ENCODE peak calls at places on chromosomes 3 and 15, in four cellular contexts. K, J, S and Y are unnamed samples.

GRCh38 chr15:52514482-52514881 is 14.2 kb downstream of the MYO5A start:
- DNase-seq in K (no peak), J (no peak), S (no peak), Y (no peak)

GRCh38 chr3:38001456-38002081 is 11.0 kb downstream of the VILL start:
- DNase-seq in K (peak; percentile 32), J (no peak), S (peak; percentile 21), Y (no peak)

GRCh38 chr15:42919794-42920280 is 741 bp downstream of the TTBK2 start:
- DNase-seq in K (no peak), J (peak; percentile 25), S (peak; percentile 34), Y (peak; percentile 31)

GRCh38 chr3:113867506-113867905 is 28.9 kb downstream of the GRAMD1C start:
- DNase-seq in K (no peak), J (peak; percentile 79), S (no peak), Y (peak; percentile 9)

GRCh38 chr3:156341831-156342416 is 213.0 kb downstream of the SSR3 start:
- DNase-seq in K (no peak), J (no peak), S (no peak), Y (no peak)

GRCh38 chr3:129132097-129132866 is 10.7 kb upstream of the RAB43 start:
- DNase-seq in K (no peak), J (no peak), S (no peak), Y (no peak)

GRCh38 chr15:92820233-92821021 is 79.7 kb upstream of the CHD2 start:
- DNase-seq in K (peak; percentile 94), J (peak; percentile 89), S (peak; percentile 88), Y (peak; percentile 86)

GRCh38 chr3:101643861-101644613 is 32.9 kb downstream of the ZBTB11 start:
- DNase-seq in K (no peak), J (peak; percentile 84), S (no peak), Y (peak; percentile 44)

GRCh38 chr15:40964634-40965033 is 11.4 kb downstream of the CHAC1 start:
- DNase-seq in K (no peak), J (no peak), S (no peak), Y (no peak)

GRCh38 chr15:101138086-101138660 is 113.7 kb downstream of the CHSY1 start:
- DNase-seq in K (no peak), J (no peak), S (no peak), Y (no peak)

GRCh38 chr3:183279371-183279770 is 26.3 kb downstream of the B3GNT5 start:
- DNase-seq in K (no peak), J (no peak), S (no peak), Y (no peak)

GRCh38 chr3:129888739-129889138 is 4.8 kb downstream of the TMCC1 start:
- DNase-seq in K (no peak), J (peak; percentile 98), S (no peak), Y (peak; percentile 93)

GRCh38 chr15:73727330-73728018 is 25.7 kb downstream of the INSYN1 start:
- DNase-seq in K (peak; percentile 54), J (peak; percentile 90), S (no peak), Y (peak; percentile 84)

GRCh38 chr3:158794206-158794605 is 7.6 kb upstream of the MFSD1 start:
- DNase-seq in K (no peak), J (no peak), S (no peak), Y (no peak)

GRCh38 chr15:87917480-87917879 is 339.1 kb downstream of the NTRK3 start:
- DNase-seq in K (no peak), J (no peak), S (no peak), Y (no peak)

GRCh38 chr3:101780661-101781060 is 1.6 kb downstream of the NXPE3 start:
- DNase-seq in K (peak; percentile 47), J (peak; percentile 91), S (no peak), Y (peak; percentile 74)

GRCh38 chr3:178971614-178972013 is 100.0 kb downstream of the ZMAT3 start:
- DNase-seq in K (no peak), J (peak; percentile 18), S (no peak), Y (no peak)

GRCh38 chr3:100257601-100258000 is 3.2 kb upstream of the TBC1D23 start:
- DNase-seq in K (no peak), J (peak; percentile 67), S (no peak), Y (no peak)

GRCh38 chr3:63308072-63308471 is 30.0 kb downstream of the SYNPR start:
- DNase-seq in K (no peak), J (no peak), S (no peak), Y (no peak)

GRCh38 chr3:119604878-119605277 is 7.2 kb downstream of the PLA1A start:
- DNase-seq in K (no peak), J (peak; percentile 52), S (no peak), Y (peak; percentile 53)

DNA sequence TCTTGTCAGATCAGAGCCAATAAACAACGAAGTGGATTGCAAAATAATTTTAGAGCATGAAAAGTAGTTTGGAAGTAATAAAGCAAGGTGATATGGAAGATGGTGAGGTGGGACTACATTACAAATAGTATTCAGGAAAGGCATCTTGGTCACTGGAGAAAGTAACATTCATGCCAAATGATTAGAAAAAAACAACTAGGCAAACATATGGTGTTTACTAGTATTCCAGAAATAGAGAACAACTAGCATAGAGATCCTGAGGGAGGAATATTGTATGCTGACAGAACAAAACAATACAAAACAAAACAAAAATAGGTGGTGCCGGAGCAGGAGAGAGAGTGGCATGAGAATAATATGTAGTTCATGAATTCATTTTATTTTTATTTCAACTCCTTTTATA is 11.8 kb upstream of the PLSCR4 start:
- DNase-seq in K (no peak), J (no peak), S (no peak), Y (no peak)
- TF ChIP-seq CTCF in K (no peak), J (no peak), S (no peak), Y (no peak)

GRCh38 chr3:127929818-127930217 is 14.8 kb downstream of the KBTBD12 start:
- DNase-seq in K (no peak), J (no peak), S (no peak), Y (no peak)

GRCh38 chr3:127920738-127921137 is 5.7 kb downstream of the KBTBD12 start:
- DNase-seq in K (no peak), J (no peak), S (no peak), Y (no peak)

DNA sequence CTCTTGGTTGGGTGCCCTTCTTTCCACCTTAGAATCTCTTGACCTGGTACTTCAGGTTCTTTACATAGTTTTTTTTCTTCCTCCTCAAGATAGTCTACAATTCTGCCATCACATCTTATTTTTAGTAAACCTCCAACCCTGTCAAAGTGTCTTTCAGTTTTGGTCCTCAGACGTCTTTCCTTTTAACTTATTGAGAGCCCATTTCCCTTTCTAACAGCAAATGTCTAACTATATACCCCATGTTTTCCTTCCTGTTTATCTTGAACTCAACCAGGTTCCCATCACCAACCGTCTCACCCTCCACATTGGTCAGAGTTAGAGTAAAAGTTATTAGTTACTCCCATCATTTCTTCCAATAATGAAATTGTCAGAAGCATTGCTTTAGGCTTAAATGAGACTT is 10.4 kb downstream of the KBTBD12 start:
- DNase-seq in K (no peak), J (no peak), S (no peak), Y (no peak)
- H3K27me3 ChIP-seq in K (no peaks in the 10 kb centered on the region), J (peaks cover 25% of the 10 kb centered on the region), S (no peaks in the 10 kb centered on the region), Y (no peaks in the 10 kb centered on the region)

GRCh38 chr3:121505256-121505655 is 40.5 kb downstream of the POLQ start:
- DNase-seq in K (no peak), J (no peak), S (no peak), Y (no peak)

GRCh38 chr3:121508384-121508783 is 37.4 kb downstream of the POLQ start:
- DNase-seq in K (no peak), J (no peak), S (no peak), Y (no peak)

GRCh38 chr3:121504598-121504997 is 41.2 kb downstream of the POLQ start:
- DNase-seq in K (no peak), J (no peak), S (no peak), Y (no peak)
- H3K27ac ChIP-seq in K (no peak overlapping the region), J (no peak overlapping the region), S (no peak overlapping the region), Y (no peak overlapping the region)

DNA sequence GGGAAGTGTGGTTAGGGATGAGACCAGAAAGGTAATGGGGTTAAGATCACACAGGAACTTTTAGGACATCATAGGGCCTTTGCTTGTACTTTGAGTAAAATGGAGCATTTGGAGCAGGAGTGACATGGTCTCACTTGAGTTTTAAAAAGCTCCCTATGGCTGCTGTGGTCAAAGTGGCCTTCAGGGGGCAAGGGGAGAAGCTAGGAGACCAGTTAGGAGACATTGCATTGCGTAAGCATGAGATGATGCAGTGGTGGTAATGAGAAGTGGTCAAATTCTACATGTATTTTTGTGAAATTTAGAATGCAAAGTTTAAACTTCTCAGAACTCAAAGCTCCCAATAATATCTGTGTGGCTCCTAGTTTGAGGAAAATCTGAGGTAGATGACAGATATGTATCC is 27.9 kb downstream of the MED12L start:
- DNase-seq in K (no peak), J (no peak), S (no peak), Y (no peak)
- TF ChIP-seq CTCF in K (no peak), J (no peak), S (no peak), Y (no peak)

GRCh38 chr15:89486726-89487050 is 9.7 kb downstream of the RHCG start:
- DNase-seq in K (no peak), J (no peak), S (no peak), Y (no peak)
- H3K27me3 ChIP-seq in K (peaks cover 19% of the 10 kb centered on the region), J (peaks cover 33% of the 10 kb centered on the region), S (no peaks in the 10 kb centered on the region), Y (peaks cover 4% of the 10 kb centered on the region)

DNA sequence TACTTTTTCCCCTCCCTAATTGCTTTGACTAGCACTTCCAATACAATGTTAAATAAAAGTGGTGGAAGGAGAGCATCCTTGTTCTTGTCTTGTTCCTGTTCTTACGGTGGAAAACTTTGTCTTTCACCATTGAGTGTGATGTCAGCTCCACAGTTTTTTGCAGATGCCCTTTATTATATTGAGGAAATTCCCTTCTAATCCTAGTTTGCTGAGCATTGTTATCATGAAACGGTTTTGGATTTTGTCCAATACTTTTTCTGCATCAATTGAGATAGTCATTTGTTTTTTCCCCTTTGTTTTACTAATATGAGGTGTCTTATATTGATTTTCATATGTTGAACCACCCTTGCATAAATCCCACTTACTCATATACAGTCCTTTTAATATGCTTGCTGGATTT is 19.9 kb upstream of the IL20RB start:
- DNase-seq in K (no peak), J (no peak), S (no peak), Y (no peak)
- H3K27ac ChIP-seq in K (no peak overlapping the region), J (no peak overlapping the region), S (no peak overlapping the region), Y (no peak overlapping the region)

GRCh38 chr3:161770532-161771386 is 274.2 kb downstream of the OTOL1 start:
- DNase-seq in K (no peak), J (no peak), S (no peak), Y (peak; percentile 77)
- TF ChIP-seq CTCF in K (no peak), J (no peak), S (no peak), Y (no peak)

DNA sequence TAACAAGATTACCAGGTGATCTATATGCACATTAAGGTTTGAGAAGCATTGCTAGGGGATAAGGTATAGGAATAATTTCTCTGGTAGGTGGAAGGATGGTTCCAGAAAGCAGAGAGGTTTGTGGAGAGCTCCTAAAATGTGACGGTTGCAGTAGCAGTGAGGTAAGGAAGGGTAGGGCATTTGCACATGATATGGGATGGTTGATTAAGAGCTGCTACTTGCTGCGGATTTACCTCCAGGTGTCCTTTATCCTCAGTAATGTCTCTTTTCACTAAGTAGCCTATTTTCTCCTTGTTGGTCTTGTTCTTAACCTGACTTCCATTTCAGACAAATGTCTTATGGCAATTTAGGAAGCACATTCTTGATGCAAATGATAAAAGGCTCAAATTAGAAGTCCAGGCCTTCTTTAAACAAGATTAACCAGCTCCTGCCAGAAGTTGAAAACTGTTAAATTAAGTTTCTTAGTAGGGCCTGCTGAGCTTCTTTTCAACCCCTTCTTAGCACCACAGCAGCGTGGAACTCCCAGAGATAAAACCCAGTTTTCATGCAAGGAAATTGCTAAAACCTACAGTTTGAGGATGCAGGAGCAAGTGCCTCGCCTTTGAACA is 231.1 kb upstream of the GADL1 start:
- DNase-seq in K (no peak), J (no peak), S (no peak), Y (no peak)
- H3K27me3 ChIP-seq in K (no peaks in the 10 kb centered on the region), J (no peaks in the 10 kb centered on the region), S (no peaks in the 10 kb centered on the region), Y (no peaks in the 10 kb centered on the region)

GRCh38 chr3:87834327-87834726 is 224.5 kb downstream of the CGGBP1 start:
- DNase-seq in K (no peak), J (no peak), S (no peak), Y (no peak)
- H3K27ac ChIP-seq in K (no peak overlapping the region), J (no peak overlapping the region), S (no peak overlapping the region), Y (no peak overlapping the region)

GRCh38 chr3:150303776-150304175 is 104.3 kb upstream of the TSC22D2 start:
- DNase-seq in K (no peak), J (no peak), S (no peak), Y (no peak)
- TF ChIP-seq CTCF in K (no peak), J (no peak), S (no peak), Y (peak; percentile 62)